ENCODE peak calls at places on chromosomes 13 and 19, in four cellular contexts. N is T47D; I is activated naive CD8-positive, alpha-beta T cell treated with anti-CD3 and anti-CD28 coated beads for 36 hours; F is kidney. U is an unnamed sample.

GRCh38 chr19:16654621-16655020 is 5.3 kb downstream of the SMIM7 start:
- DNase-seq in N (no peak), I (no peak), F (no peak), U (no peak)

GRCh38 chr13:91482427-91482826 is 84.0 kb downstream of the GPC5 start:
- DNase-seq in N (no peak), I (no peak), F (no peak), U (no peak)

GRCh38 chr19:1875646-1876493 is 9.4 kb downstream of the ABHD17A start:
- DNase-seq in N (peak; percentile 76), I (peak; percentile 92), F (peak; percentile 97), U (peak; percentile 91)

GRCh38 chr19:3276341-3276799 is 51.9 kb downstream of the CELF5 start:
- DNase-seq in N (peak; percentile 90), I (peak; percentile 53), F (peak; percentile 79), U (no peak)

GRCh38 chr13:91357613-91358383 is 10.3 kb downstream of the MIR17HG start:
- DNase-seq in N (no peak), I (no peak), F (no peak), U (no peak)

GRCh38 chr13:94323746-94324408 is 155.6 kb downstream of the DCT start:
- DNase-seq in N (no peak), I (no peak), F (no peak), U (no peak)

GRCh38 chr13:107289540-107289939 is 721.6 kb upstream of the ARGLU1 start:
- DNase-seq in N (no peak), I (no peak), F (no peak), U (no peak)

GRCh38 chr13:66344770-66345367 is 885.3 kb downstream of the PCDH9 start:
- DNase-seq in N (no peak), I (no peak), F (no peak), U (no peak)

GRCh38 chr19:38514812-38515633 is 81.5 kb downstream of the RYR1 start:
- DNase-seq in N (peak; percentile 81), I (peak; percentile 78), F (no peak), U (peak; percentile 93)

GRCh38 chr13:67043901-67044300 is 186.2 kb downstream of the PCDH9 start:
- DNase-seq in N (no peak), I (no peak), F (no peak), U (no peak)

GRCh38 chr19:17376935-17377600 is at the start of gene PLVAP:
- DNase-seq in N (no peak), I (no peak), F (peak; percentile 81), U (no peak)

GRCh38 chr13:73090812-73091187 is 32.0 kb downstream of the KLF5 start:
- DNase-seq in N (no peak), I (no peak), F (no peak), U (no peak)

GRCh38 chr13:98333481-98333880 is 156.4 kb upstream of the RNF113B start:
- DNase-seq in N (no peak), I (no peak), F (no peak), U (no peak)